ENCODE peak calls at places on chromosomes 12 and 14, in eight cellular contexts. One of them, this sample, is unnamed. For H3K27me3, the result is how much of the 10 kb centered on the place peaks cover.

GRCh38 chr14:26846388-26846787 is 248.6 kb upstream of the NOVA1 start:
- DNase-seq in Panc1: no peak
- DNase-seq in heart right ventricle: no peak
- DNase-seq in AG04450: no peak
- DNase-seq in CD8-positive, alpha-beta memory T cell: no peak
- DNase-seq in tibial artery: no peak
- DNase-seq in upper lobe of right lung: no peak
- DNase-seq in ovary: no peak
- DNase-seq in this sample: no peak

GRCh38 chr12:131699434-131699833 is 11.5 kb upstream of the SFSWAP start:
- DNase-seq in heart right ventricle: no peak
- DNase-seq in AG04450: no peak
- DNase-seq in CD8-positive, alpha-beta memory T cell: no peak
- DNase-seq in upper lobe of right lung: no peak
- DNase-seq in ovary: no peak
- DNase-seq in Panc1: no peak
- DNase-seq in tibial artery: no peak
- DNase-seq in this sample: no peak

GRCh38 chr12:59396519-59396918 is 199.3 kb upstream of the SLC16A7 start:
- DNase-seq in tibial artery: no peak
- DNase-seq in Panc1: no peak
- DNase-seq in ovary: no peak
- DNase-seq in AG04450: no peak
- DNase-seq in upper lobe of right lung: no peak
- DNase-seq in heart right ventricle: no peak
- DNase-seq in CD8-positive, alpha-beta memory T cell: no peak
- DNase-seq in this sample: no peak

GRCh38 chr14:61608245-61609142 is 86.8 kb upstream of the HIF1A start:
- DNase-seq in AG04450: no peak
- DNase-seq in CD8-positive, alpha-beta memory T cell: no peak
- DNase-seq in ovary: no peak
- DNase-seq in tibial artery: no peak
- DNase-seq in upper lobe of right lung: no peak
- DNase-seq in Panc1: no peak
- DNase-seq in heart right ventricle: no peak
- DNase-seq in this sample: no peak

GRCh38 chr12:98296462-98297079 is 218.8 kb upstream of the TMPO start:
- DNase-seq in ovary: no peak
- DNase-seq in Panc1: no peak
- DNase-seq in tibial artery: no peak
- DNase-seq in upper lobe of right lung: no peak
- DNase-seq in heart right ventricle: no peak
- DNase-seq in AG04450: no peak
- DNase-seq in CD8-positive, alpha-beta memory T cell: no peak
- DNase-seq in this sample: no peak

GRCh38 chr14:72815459-72815858 is 78.4 kb downstream of the DPF3 start:
- DNase-seq in CD8-positive, alpha-beta memory T cell: no peak
- DNase-seq in upper lobe of right lung: no peak
- DNase-seq in Panc1: no peak
- DNase-seq in tibial artery: no peak
- DNase-seq in heart right ventricle: no peak
- DNase-seq in ovary: no peak
- DNase-seq in AG04450: no peak
- DNase-seq in this sample: no peak

GRCh38 chr12:50060120-50060468 is 2.7 kb downstream of the ASIC1 start:
- DNase-seq in Panc1: no peak
- DNase-seq in CD8-positive, alpha-beta memory T cell: no peak
- DNase-seq in upper lobe of right lung: no peak
- DNase-seq in AG04450: no peak
- DNase-seq in ovary: no peak
- DNase-seq in tibial artery: no peak
- DNase-seq in heart right ventricle: no peak
- DNase-seq in this sample: no peak

GRCh38 chr12:116155383-116155782 is 122.1 kb downstream of the MED13L start:
- DNase-seq in upper lobe of right lung: no peak
- DNase-seq in ovary: no peak
- DNase-seq in heart right ventricle: no peak
- DNase-seq in tibial artery: no peak
- DNase-seq in Panc1: no peak
- DNase-seq in AG04450: no peak
- DNase-seq in CD8-positive, alpha-beta memory T cell: no peak
- DNase-seq in this sample: no peak

GRCh38 chr12:122230798-122231197 is 4.9 kb upstream of the DIABLO start:
- DNase-seq in upper lobe of right lung: no peak
- DNase-seq in ovary: no peak
- DNase-seq in tibial artery: no peak
- DNase-seq in CD8-positive, alpha-beta memory T cell: no peak
- DNase-seq in AG04450: no peak
- DNase-seq in heart right ventricle: no peak
- DNase-seq in Panc1: no peak
- DNase-seq in this sample: no peak

GRCh38 chr12:15404485-15404884 is 82.2 kb downstream of the PTPRO start:
- DNase-seq in tibial artery: no peak
- DNase-seq in upper lobe of right lung: no peak
- DNase-seq in heart right ventricle: no peak
- DNase-seq in Panc1: no peak
- DNase-seq in CD8-positive, alpha-beta memory T cell: no peak
- DNase-seq in ovary: no peak
- DNase-seq in AG04450: no peak
- DNase-seq in this sample: no peak

GRCh38 chr12:117080707-117081141 is 18.5 kb downstream of the TESC start:
- DNase-seq in tibial artery: no peak
- DNase-seq in AG04450: no peak
- DNase-seq in ovary: no peak
- DNase-seq in upper lobe of right lung: no peak
- DNase-seq in Panc1: no peak
- DNase-seq in heart right ventricle: no peak
- DNase-seq in CD8-positive, alpha-beta memory T cell: no peak
- DNase-seq in this sample: no peak

GRCh38 chr14:31876741-31877140 is 200.4 kb upstream of the ARHGAP5 start:
- DNase-seq in Panc1: no peak
- DNase-seq in tibial artery: no peak
- DNase-seq in CD8-positive, alpha-beta memory T cell: no peak
- DNase-seq in AG04450: no peak
- DNase-seq in upper lobe of right lung: no peak
- DNase-seq in ovary: no peak
- DNase-seq in heart right ventricle: no peak
- DNase-seq in this sample: no peak

GRCh38 chr12:25811656-25812126 is 146.8 kb upstream of the RASSF8 start:
- DNase-seq in AG04450: no peak
- DNase-seq in upper lobe of right lung: no peak
- DNase-seq in heart right ventricle: no peak
- DNase-seq in Panc1: peak
- DNase-seq in ovary: no peak
- DNase-seq in CD8-positive, alpha-beta memory T cell: no peak
- DNase-seq in tibial artery: no peak
- DNase-seq in this sample: no peak

GRCh38 chr14:35043046-35043445 is 3.0 kb upstream of the FAM177A1 start:
- DNase-seq in upper lobe of right lung: no peak
- DNase-seq in heart right ventricle: no peak
- DNase-seq in AG04450: no peak
- DNase-seq in CD8-positive, alpha-beta memory T cell: no peak
- DNase-seq in ovary: no peak
- DNase-seq in Panc1: no peak
- DNase-seq in tibial artery: no peak
- DNase-seq in this sample: no peak

GRCh38 chr12:127496255-127496654 is 770.7 kb upstream of the TMEM132C start:
- DNase-seq in ovary: no peak
- DNase-seq in heart right ventricle: no peak
- DNase-seq in Panc1: no peak
- DNase-seq in upper lobe of right lung: no peak
- DNase-seq in tibial artery: no peak
- DNase-seq in AG04450: no peak
- DNase-seq in CD8-positive, alpha-beta memory T cell: no peak
- DNase-seq in this sample: no peak

GRCh38 chr14:99256483-99256874 is 15.5 kb downstream of the BCL11B start:
- DNase-seq in tibial artery: no peak
- DNase-seq in heart right ventricle: no peak
- DNase-seq in Panc1: no peak
- DNase-seq in ovary: no peak
- DNase-seq in upper lobe of right lung: no peak
- DNase-seq in AG04450: no peak
- DNase-seq in CD8-positive, alpha-beta memory T cell: peak
- DNase-seq in this sample: no peak

GRCh38 chr14:25953532-25954144 is 644.2 kb downstream of the NOVA1 start:
- DNase-seq in AG04450: no peak
- DNase-seq in heart right ventricle: no peak
- DNase-seq in CD8-positive, alpha-beta memory T cell: no peak
- DNase-seq in Panc1: no peak
- DNase-seq in ovary: peak
- DNase-seq in upper lobe of right lung: no peak
- DNase-seq in tibial artery: peak
- DNase-seq in this sample: no peak

GRCh38 chr12:12613334-12613733 is 1.7 kb downstream of the CREBL2 start:
- DNase-seq in Panc1: no peak
- DNase-seq in tibial artery: no peak
- DNase-seq in ovary: no peak
- DNase-seq in upper lobe of right lung: no peak
- DNase-seq in AG04450: no peak
- DNase-seq in CD8-positive, alpha-beta memory T cell: no peak
- DNase-seq in heart right ventricle: no peak
- DNase-seq in this sample: peak

GRCh38 chr14:79279645-79280399 is 931.5 kb downstream of the DIO2 start:
- DNase-seq in tibial artery: peak
- DNase-seq in AG04450: no peak
- DNase-seq in CD8-positive, alpha-beta memory T cell: no peak
- DNase-seq in ovary: no peak
- DNase-seq in upper lobe of right lung: peak
- DNase-seq in heart right ventricle: peak
- DNase-seq in Panc1: no peak
- DNase-seq in this sample: no peak

GRCh38 chr12:26566670-26567069 is 266.3 kb downstream of the ITPR2 start:
- DNase-seq in heart right ventricle: no peak
- DNase-seq in upper lobe of right lung: no peak
- DNase-seq in CD8-positive, alpha-beta memory T cell: no peak
- DNase-seq in Panc1: no peak
- DNase-seq in ovary: no peak
- DNase-seq in AG04450: no peak
- DNase-seq in tibial artery: no peak
- DNase-seq in this sample: no peak

GRCh38 chr14:92577321-92577742 is 63.8 kb downstream of the RIN3 start:
- DNase-seq in upper lobe of right lung: no peak
- DNase-seq in AG04450: no peak
- DNase-seq in ovary: no peak
- DNase-seq in Panc1: no peak
- DNase-seq in tibial artery: no peak
- DNase-seq in CD8-positive, alpha-beta memory T cell: peak
- DNase-seq in heart right ventricle: no peak
- DNase-seq in this sample: peak

DNA sequence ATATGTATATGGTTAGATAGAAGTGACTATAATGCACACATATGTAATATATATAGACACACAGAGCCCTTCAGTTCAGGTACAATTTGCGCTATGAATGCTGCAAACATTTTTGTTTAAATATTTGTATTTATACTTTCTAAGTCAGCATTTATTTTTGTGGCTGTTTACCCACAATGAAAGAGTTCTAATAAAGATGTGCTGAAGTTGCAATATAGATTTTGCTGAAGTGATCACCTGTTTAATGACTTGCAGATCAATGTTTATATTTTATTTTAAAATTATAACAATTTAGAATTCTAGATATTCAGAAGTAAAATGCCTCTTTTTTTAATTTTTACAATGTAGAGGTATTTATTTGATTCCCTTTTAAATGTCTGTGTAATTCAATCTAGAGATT is 3.5 kb downstream of the FOXG1 start:
- DNase-seq in upper lobe of right lung: no peak
- DNase-seq in tibial artery: no peak
- DNase-seq in heart right ventricle: no peak
- DNase-seq in CD8-positive, alpha-beta memory T cell: no peak
- DNase-seq in ovary: no peak
- DNase-seq in AG04450: no peak
- DNase-seq in Panc1: no peak
- DNase-seq in this sample: no peak
- H3K27me3 ChIP-seq in upper lobe of right lung: half or more
- H3K27me3 ChIP-seq in tibial artery: under half
- H3K27me3 ChIP-seq in heart right ventricle: half or more
- H3K27me3 ChIP-seq in CD8-positive, alpha-beta memory T cell: under half
- H3K27me3 ChIP-seq in ovary: under half
- H3K27me3 ChIP-seq in AG04450: half or more
- H3K27me3 ChIP-seq in Panc1: under half
- H3K27me3 ChIP-seq in this sample: under half

GRCh38 chr12:51907864-51908425 is 641 bp downstream of the ACVRL1 start:
- DNase-seq in tibial artery: peak
- DNase-seq in upper lobe of right lung: no peak
- DNase-seq in AG04450: no peak
- DNase-seq in Panc1: no peak
- DNase-seq in heart right ventricle: no peak
- DNase-seq in ovary: no peak
- DNase-seq in CD8-positive, alpha-beta memory T cell: no peak
- DNase-seq in this sample: no peak
- H3K4me3 ChIP-seq in tibial artery: peak
- H3K4me3 ChIP-seq in upper lobe of right lung: peak
- H3K4me3 ChIP-seq in AG04450: peak
- H3K4me3 ChIP-seq in Panc1: no peak
- H3K4me3 ChIP-seq in heart right ventricle: peak
- H3K4me3 ChIP-seq in ovary: peak
- H3K4me3 ChIP-seq in CD8-positive, alpha-beta memory T cell: no peak
- H3K4me3 ChIP-seq in this sample: no peak

GRCh38 chr14:36467332-36467731 is 52.7 kb downstream of the NKX2-1 start:
- DNase-seq in ovary: no peak
- DNase-seq in CD8-positive, alpha-beta memory T cell: no peak
- DNase-seq in heart right ventricle: no peak
- DNase-seq in tibial artery: no peak
- DNase-seq in Panc1: no peak
- DNase-seq in AG04450: no peak
- DNase-seq in upper lobe of right lung: no peak
- DNase-seq in this sample: no peak

GRCh38 chr14:36462890-36463289 is 57.1 kb downstream of the NKX2-1 start:
- DNase-seq in heart right ventricle: no peak
- DNase-seq in tibial artery: no peak
- DNase-seq in AG04450: no peak
- DNase-seq in ovary: no peak
- DNase-seq in CD8-positive, alpha-beta memory T cell: no peak
- DNase-seq in Panc1: no peak
- DNase-seq in upper lobe of right lung: no peak
- DNase-seq in this sample: no peak

DNA sequence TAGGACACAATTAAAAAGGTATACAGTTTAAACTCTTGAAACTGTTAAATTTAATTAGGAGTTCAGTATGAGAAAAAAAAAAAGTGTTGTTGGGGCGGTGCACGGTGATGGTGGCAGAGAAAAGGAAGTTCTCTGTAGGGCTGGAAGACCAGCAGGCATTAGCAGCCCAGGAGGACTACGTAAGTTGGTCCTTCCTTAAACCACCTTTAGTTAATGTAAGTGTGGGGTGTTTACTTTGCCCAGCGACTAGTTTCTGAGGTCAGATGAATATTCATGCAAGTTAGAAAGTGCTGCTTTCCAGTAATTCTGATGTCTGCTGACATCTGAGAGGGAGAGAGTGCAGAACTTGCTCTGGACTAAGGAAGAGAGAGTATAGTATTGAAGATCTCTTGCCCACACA is 54.9 kb downstream of the NKX2-1 start:
- DNase-seq in tibial artery: no peak
- DNase-seq in ovary: no peak
- DNase-seq in upper lobe of right lung: no peak
- DNase-seq in AG04450: no peak
- DNase-seq in CD8-positive, alpha-beta memory T cell: no peak
- DNase-seq in Panc1: no peak
- DNase-seq in heart right ventricle: no peak
- DNase-seq in this sample: no peak
- H3K27me3 ChIP-seq in tibial artery: under half
- H3K27me3 ChIP-seq in ovary: under half
- H3K27me3 ChIP-seq in upper lobe of right lung: under half
- H3K27me3 ChIP-seq in AG04450: under half
- H3K27me3 ChIP-seq in CD8-positive, alpha-beta memory T cell: under half
- H3K27me3 ChIP-seq in Panc1: under half
- H3K27me3 ChIP-seq in heart right ventricle: under half
- H3K27me3 ChIP-seq in this sample: under half

GRCh38 chr12:113889076-113889475 is 77.0 kb downstream of the RBM19 start:
- DNase-seq in AG04450: no peak
- DNase-seq in tibial artery: no peak
- DNase-seq in heart right ventricle: no peak
- DNase-seq in upper lobe of right lung: no peak
- DNase-seq in Panc1: no peak
- DNase-seq in ovary: no peak
- DNase-seq in CD8-positive, alpha-beta memory T cell: no peak
- DNase-seq in this sample: no peak
- H3K4me3 ChIP-seq in AG04450: no peak
- H3K4me3 ChIP-seq in tibial artery: no peak
- H3K4me3 ChIP-seq in heart right ventricle: no peak
- H3K4me3 ChIP-seq in upper lobe of right lung: no peak
- H3K4me3 ChIP-seq in Panc1: no peak
- H3K4me3 ChIP-seq in ovary: no peak
- H3K4me3 ChIP-seq in CD8-positive, alpha-beta memory T cell: no peak
- H3K4me3 ChIP-seq in this sample: no peak

This sample was measured in CD4-positive, alpha-beta memory T cell.